ENCODE peak calls at places on chromosomes 7 and 10, in five cellular contexts. D is kidney tubule cell; U is activated T-helper 9 cell treated with anti-CD3 and anti-CD28 coated beads, Interleukin-2, amount 50 U/mL, for 16 hours; P is iPS-NIHi11; E is T-helper 9 cell. X is an unnamed sample.

GRCh38 chr10:110893559-110894179 is 21.9 kb downstream of the PDCD4 start:
- DNase-seq in D (peak; percentile 55), U (no peak), P (peak; percentile 47), E (no peak), X (peak; percentile 57)

GRCh38 chr7:7554021-7554432 is 12.7 kb upstream of the MIOS start:
- DNase-seq in D (peak; percentile 44), U (no peak), P (no peak), E (no peak), X (no peak)

GRCh38 chr10:110706690-110707098 is 62.6 kb downstream of the RBM20 start:
- DNase-seq in D (peak; percentile 74), U (no peak), P (peak; percentile 35), E (no peak), X (no peak)

GRCh38 chr7:12423995-12424745 is 20.5 kb upstream of the VWDE start:
- DNase-seq in D (no peak), U (no peak), P (peak; percentile 74), E (no peak), X (no peak)

GRCh38 chr7:125506331-125506730 is 576.7 kb upstream of the POT1 start:
- DNase-seq in D (no peak), U (no peak), P (no peak), E (no peak), X (no peak)

GRCh38 chr10:91208645-91209044 is 11.8 kb upstream of the PCGF5 start:
- DNase-seq in D (no peak), U (no peak), P (no peak), E (no peak), X (no peak)

GRCh38 chr7:54542920-54543539 is 855 bp downstream of the VSTM2A start:
- DNase-seq in D (peak; percentile 36), U (no peak), P (peak; percentile 64), E (no peak), X (peak; percentile 55)

GRCh38 chr10:50400694-50401093 is 149.4 kb upstream of the ASAH2 start:
- DNase-seq in D (no peak), U (no peak), P (no peak), E (no peak), X (no peak)

GRCh38 chr10:30352377-30352776 is 3.3 kb upstream of the MTPAP start:
- DNase-seq in D (no peak), U (no peak), P (no peak), E (no peak), X (no peak)

GRCh38 chr7:159195926-159196325 is 51.3 kb upstream of the VIPR2 start:
- DNase-seq in D (no peak), U (no peak), P (no peak), E (no peak), X (no peak)

GRCh38 chr10:15672469-15672868 is 47.3 kb downstream of the ITGA8 start:
- DNase-seq in D (no peak), U (no peak), P (no peak), E (no peak), X (no peak)

X was measured in epithelial cell of esophagus.